ENCODE peak calls at places on chromosomes 12 and 14, in four cellular contexts. One of them, this sample, is unnamed.

GRCh38 chr12:62919827-62920226 is 15.1 kb downstream of the PPM1H start:
- DNase-seq in astrocyte of the cerebellum: peak; percentile 28
- DNase-seq in colonic mucosa: no peak
- DNase-seq in A673: no peak
- DNase-seq in this sample: peak; percentile 33

GRCh38 chr14:74508292-74508731 is 14.7 kb downstream of the ISCA2 start:
- DNase-seq in A673: no peak
- DNase-seq in astrocyte of the cerebellum: no peak
- DNase-seq in colonic mucosa: no peak
- DNase-seq in this sample: no peak

GRCh38 chr14:31420319-31421081 is at the start of gene HEATR5A:
- DNase-seq in A673: peak; percentile 96
- DNase-seq in colonic mucosa: peak; percentile 96
- DNase-seq in astrocyte of the cerebellum: peak; percentile 90
- DNase-seq in this sample: peak; percentile 97

GRCh38 chr12:72330291-72330690 is 58.1 kb downstream of the TRHDE start:
- DNase-seq in astrocyte of the cerebellum: peak; percentile 18
- DNase-seq in A673: no peak
- DNase-seq in colonic mucosa: no peak
- DNase-seq in this sample: peak; percentile 48

GRCh38 chr12:100699209-100699608 is 95.4 kb upstream of the ANO4 start:
- DNase-seq in colonic mucosa: no peak
- DNase-seq in A673: no peak
- DNase-seq in astrocyte of the cerebellum: no peak
- DNase-seq in this sample: no peak

GRCh38 chr14:41993687-41994086 is 387.0 kb downstream of the LRFN5 start:
- DNase-seq in colonic mucosa: no peak
- DNase-seq in A673: no peak
- DNase-seq in astrocyte of the cerebellum: no peak
- DNase-seq in this sample: no peak

GRCh38 chr12:4355843-4356327 is 23.6 kb downstream of the FGF23 start:
- DNase-seq in colonic mucosa: peak; percentile 48
- DNase-seq in astrocyte of the cerebellum: no peak
- DNase-seq in A673: peak; percentile 62
- DNase-seq in this sample: peak; percentile 11

GRCh38 chr12:2804390-2805145 is 7.9 kb upstream of the ITFG2 start:
- DNase-seq in astrocyte of the cerebellum: peak; percentile 60
- DNase-seq in colonic mucosa: no peak
- DNase-seq in A673: peak; percentile 45
- DNase-seq in this sample: peak; percentile 92

GRCh38 chr12:88309546-88309945 is 167.4 kb downstream of the TMTC3 start:
- DNase-seq in colonic mucosa: no peak
- DNase-seq in astrocyte of the cerebellum: no peak
- DNase-seq in A673: no peak
- DNase-seq in this sample: peak; percentile 62

DNA sequence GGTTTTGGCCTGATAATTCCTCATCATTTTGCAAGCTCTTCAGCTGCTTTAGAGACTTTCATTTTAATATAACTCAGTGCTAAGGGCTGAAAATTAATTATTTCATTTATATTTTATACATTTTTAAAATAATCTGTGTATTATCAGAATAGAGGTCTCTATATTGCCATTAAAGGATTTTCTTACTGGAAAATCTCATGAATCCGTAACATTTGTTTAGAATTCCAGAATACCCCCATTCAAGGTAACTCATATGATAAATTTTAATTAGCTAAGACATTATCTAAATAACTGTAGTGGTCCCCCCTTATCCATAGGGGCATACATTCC is 51.6 kb downstream of the BMAL2 start:
- DNase-seq in A673: no peak
- DNase-seq in colonic mucosa: no peak
- DNase-seq in astrocyte of the cerebellum: no peak
- DNase-seq in this sample: no peak
- TF ChIP-seq CTCF in A673: peak; percentile 10
- TF ChIP-seq CTCF in colonic mucosa: no peak
- TF ChIP-seq CTCF in astrocyte of the cerebellum: no peak
- TF ChIP-seq CTCF in this sample: no peak

DNA sequence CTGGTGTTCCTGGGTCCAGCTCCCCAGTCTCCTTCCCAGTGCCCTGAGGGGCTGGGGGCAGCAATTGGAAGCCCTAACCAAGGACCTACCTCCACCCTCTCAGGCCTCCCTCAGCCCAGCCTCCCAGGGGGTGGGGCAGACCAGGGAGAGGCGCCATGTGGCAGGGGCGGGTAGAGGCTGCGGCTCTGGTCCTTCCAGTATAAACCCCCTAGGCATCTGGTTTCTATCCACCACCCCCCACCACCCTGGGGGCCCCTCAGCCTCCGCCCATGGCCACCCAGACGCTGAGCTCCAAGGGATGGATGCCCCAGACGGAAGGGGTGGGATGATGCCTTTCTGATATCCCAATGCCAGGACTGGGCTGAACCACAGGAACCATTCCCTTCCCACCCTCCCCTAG is 2.8 kb upstream of the SP7 start:
- DNase-seq in colonic mucosa: no peak
- DNase-seq in A673: no peak
- DNase-seq in astrocyte of the cerebellum: no peak
- DNase-seq in this sample: peak; percentile 12
- H3K4me3 ChIP-seq in colonic mucosa: no peak overlapping the region
- H3K4me3 ChIP-seq in A673: no peak overlapping the region
- H3K4me3 ChIP-seq in astrocyte of the cerebellum: no peak overlapping the region
- H3K4me3 ChIP-seq in this sample: no peak overlapping the region

DNA sequence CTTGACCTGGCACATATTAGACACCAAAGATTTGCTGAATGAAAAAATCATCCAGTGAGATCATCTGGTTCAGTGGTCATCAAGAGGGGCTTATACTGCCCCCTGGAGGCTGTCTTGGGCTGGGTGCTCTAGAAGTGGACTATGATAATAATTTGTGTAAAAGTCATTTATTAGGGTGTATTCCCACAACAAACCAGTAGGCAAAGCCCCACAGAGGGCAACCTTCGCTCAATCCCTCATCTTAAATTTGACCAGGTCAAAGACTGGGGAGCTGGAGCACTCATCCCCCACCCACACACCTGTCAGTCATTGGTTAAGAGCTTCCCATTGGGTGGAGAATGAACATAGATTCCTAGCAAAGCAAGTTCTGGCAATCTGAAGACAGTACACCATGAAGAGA is 20.0 kb upstream of the FICD start:
- DNase-seq in A673: peak; percentile 69
- DNase-seq in astrocyte of the cerebellum: no peak
- DNase-seq in colonic mucosa: no peak
- DNase-seq in this sample: peak; percentile 36
- TF ChIP-seq CTCF in A673: peak; percentile 80
- TF ChIP-seq CTCF in astrocyte of the cerebellum: peak; percentile 67
- TF ChIP-seq CTCF in colonic mucosa: peak; percentile 39
- TF ChIP-seq CTCF in this sample: peak; percentile 64

DNA sequence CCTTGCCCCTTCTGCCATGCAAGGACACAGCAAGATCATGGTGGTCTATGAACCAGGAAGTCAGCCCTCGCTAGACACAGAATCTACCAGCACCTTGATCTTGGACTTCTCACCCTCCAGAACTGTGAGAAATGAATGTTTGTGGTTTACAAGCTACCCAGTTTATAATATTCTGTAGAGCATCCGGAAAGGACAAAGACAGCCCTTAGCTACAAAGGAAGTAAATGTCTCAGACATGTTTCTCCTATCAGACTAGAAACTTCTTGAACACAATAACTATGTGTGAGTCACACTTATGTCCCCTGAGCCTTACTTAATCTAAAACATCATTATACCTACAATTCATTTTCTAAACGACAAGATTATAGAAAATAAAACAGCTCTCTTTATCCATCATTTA is 176.7 kb downstream of the KLHL28 start:
- DNase-seq in colonic mucosa: no peak
- DNase-seq in astrocyte of the cerebellum: no peak
- DNase-seq in A673: peak; percentile 18
- DNase-seq in this sample: no peak
- H3K4me3 ChIP-seq in colonic mucosa: no peak overlapping the region
- H3K4me3 ChIP-seq in astrocyte of the cerebellum: no peak overlapping the region
- H3K4me3 ChIP-seq in A673: no peak overlapping the region
- H3K4me3 ChIP-seq in this sample: no peak overlapping the region

DNA sequence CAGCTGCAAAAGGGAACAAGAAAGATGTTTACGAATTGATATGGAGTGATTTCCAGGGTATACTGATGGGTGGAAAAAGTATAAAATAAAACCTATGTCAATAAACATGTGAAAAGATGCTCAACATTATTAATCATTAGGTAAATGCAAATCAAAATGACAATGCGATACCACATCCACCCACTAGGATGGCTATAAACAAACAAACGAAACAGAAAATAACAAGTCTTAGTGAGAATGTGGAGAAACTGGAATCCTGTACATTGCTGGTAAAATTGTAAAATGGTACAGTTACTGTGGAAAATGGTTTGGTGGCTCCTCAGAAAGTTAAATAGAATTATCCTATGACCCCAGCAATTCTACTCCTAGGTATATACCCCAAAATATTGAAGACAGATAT is 9.5 kb upstream of the BEST3 start:
- DNase-seq in astrocyte of the cerebellum: no peak
- DNase-seq in A673: no peak
- DNase-seq in colonic mucosa: no peak
- DNase-seq in this sample: no peak
- TF ChIP-seq CTCF in astrocyte of the cerebellum: no peak
- TF ChIP-seq CTCF in A673: no peak
- TF ChIP-seq CTCF in colonic mucosa: no peak
- TF ChIP-seq CTCF in this sample: peak; percentile 12

GRCh38 chr14:103856105-103856504 is 8.7 kb upstream of the PPP1R13B start:
- DNase-seq in A673: no peak
- DNase-seq in astrocyte of the cerebellum: no peak
- DNase-seq in colonic mucosa: no peak
- DNase-seq in this sample: no peak
- H3K4me3 ChIP-seq in A673: no peak overlapping the region
- H3K4me3 ChIP-seq in astrocyte of the cerebellum: no peak overlapping the region
- H3K4me3 ChIP-seq in colonic mucosa: no peak overlapping the region
- H3K4me3 ChIP-seq in this sample: no peak overlapping the region

This sample was measured in fibroblast of villous mesenchyme.